ENCODE peak calls at places on chromosomes 12 and 14, in four cellular contexts. S is tibial artery, H is fibroblast of lung, U is brain microvascular endothelial cell. T is an unnamed sample.

GRCh38 chr12:123897221-123897620 is 75.4 kb downstream of the CCDC92 start:
- DNase-seq in H (peak), U (peak), S (no peak), T (no peak)

GRCh38 chr14:33657478-33657877 is 293.4 kb downstream of the EGLN3 start:
- DNase-seq in S (no peak), H (peak), U (no peak), T (no peak)

GRCh38 chr12:88501976-88502938 is 78.0 kb downstream of the KITLG start:
- DNase-seq in S (no peak), H (peak), U (no peak), T (no peak)

GRCh38 chr14:90851327-90852036 is 35.3 kb upstream of the TTC7B start:
- DNase-seq in U (no peak), S (no peak), H (no peak), T (no peak)

GRCh38 chr14:75492832-75493579 is 29.3 kb upstream of the BATF start:
- DNase-seq in S (no peak), H (no peak), U (no peak), T (no peak)

GRCh38 chr14:33849455-33849801 is 101.4 kb downstream of the EGLN3 start:
- DNase-seq in S (no peak), U (no peak), H (no peak), T (no peak)

GRCh38 chr12:48901278-48901677 is 24.0 kb downstream of the FKBP11 start:
- DNase-seq in U (no peak), S (no peak), H (no peak), T (no peak)

GRCh38 chr14:105135700-105136395 is 32.7 kb downstream of the JAG2 start:
- DNase-seq in U (no peak), S (peak), H (no peak), T (no peak)

GRCh38 chr12:117966511-117966910 is 2.3 kb downstream of the KSR2 start:
- DNase-seq in U (no peak), H (no peak), S (no peak), T (no peak)

GRCh38 chr14:56855891-56856461 is 45.7 kb upstream of the OTX2 start:
- DNase-seq in H (no peak), U (no peak), S (no peak), T (no peak)

DNA sequence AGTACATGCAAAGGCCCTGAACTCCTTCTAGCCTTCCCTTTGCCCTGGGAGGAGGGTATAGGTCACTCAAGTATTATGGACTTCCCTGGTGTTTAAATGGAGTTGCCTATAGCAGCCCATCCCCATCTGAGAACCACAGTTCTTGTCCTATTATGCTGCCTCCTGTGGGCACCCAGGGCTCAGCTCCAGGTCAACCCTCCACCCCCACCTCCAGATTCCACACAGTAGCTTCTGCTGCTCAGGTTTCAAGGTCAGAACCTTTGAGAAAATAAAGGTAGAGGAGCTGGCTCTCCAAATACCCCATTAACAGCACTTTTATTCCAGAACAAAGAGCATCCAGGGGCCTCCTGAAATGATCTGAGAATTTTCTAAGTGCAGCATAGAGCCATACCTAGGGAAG is 57.4 kb downstream of the ACTN1 start:
- DNase-seq in U (no peak), H (no peak), S (no peak), T (no peak)
- H3K27ac ChIP-seq in U (no peak), H (no peak), S (peak), T (peak)

GRCh38 chr14:76810525-76810924 is 2.2 kb downstream of the ANGEL1 start:
- DNase-seq in H (no peak), S (no peak), U (no peak), T (no peak)
- H3K27ac ChIP-seq in H (no peak), S (no peak), U (no peak), T (no peak)

DNA sequence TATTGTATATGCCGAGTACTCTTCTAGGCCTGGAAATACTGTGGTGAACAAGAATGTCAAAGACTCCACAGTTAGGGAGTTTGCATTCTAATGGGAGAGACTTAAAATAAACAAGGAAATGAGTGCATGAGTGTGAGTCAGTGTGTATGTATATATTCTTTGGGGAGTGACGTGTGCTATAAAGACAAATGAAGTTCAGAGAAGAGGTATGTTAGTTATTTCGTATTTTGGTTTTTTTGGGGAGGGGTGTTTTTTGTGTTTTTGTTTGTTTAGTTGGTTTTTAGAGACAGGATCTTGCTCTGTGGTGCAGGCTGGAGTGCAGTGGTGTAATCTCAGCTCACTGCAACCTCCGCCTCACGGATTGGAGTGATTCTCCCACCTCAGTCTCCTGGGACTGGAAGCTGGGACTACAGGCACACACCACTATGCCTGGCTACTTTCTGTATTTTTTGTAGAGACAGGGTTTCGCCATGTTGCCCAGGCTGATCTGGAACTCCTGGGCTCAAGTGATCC is 74.3 kb downstream of the SRGAP1 start:
- DNase-seq in S (no peak), H (peak), U (peak), T (no peak)
- H3K27ac ChIP-seq in S (no peak), H (peak), U (peak), T (no peak)

GRCh38 chr12:24603371-24603770 is 345.5 kb downstream of the BCAT1 start:
- DNase-seq in H (no peak), S (no peak), U (no peak), T (no peak)
- H3K27ac ChIP-seq in H (no peak), S (no peak), U (no peak), T (peak)

DNA sequence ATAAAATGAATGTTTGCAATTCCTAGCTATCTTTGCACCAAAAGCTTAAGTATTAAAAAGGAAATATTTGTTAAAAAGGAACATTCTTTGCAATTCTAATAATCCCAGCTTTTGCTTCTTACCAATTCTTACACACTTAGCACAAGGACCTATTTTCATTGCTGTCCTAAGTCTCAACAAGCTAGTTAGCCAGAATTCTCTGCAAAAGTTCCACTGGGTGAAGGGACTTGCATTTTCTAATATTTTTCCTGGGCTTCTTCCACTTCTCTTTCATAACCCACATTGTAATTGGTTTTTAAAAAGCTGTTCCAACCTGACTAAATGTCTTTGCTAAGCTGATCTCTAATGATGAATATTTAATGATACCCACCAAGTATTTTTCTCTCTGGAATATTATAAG is 307.7 kb upstream of the DIO2 start:
- DNase-seq in U (no peak), S (no peak), H (no peak), T (no peak)
- H3K27ac ChIP-seq in U (no peak), S (no peak), H (no peak), T (no peak)

DNA sequence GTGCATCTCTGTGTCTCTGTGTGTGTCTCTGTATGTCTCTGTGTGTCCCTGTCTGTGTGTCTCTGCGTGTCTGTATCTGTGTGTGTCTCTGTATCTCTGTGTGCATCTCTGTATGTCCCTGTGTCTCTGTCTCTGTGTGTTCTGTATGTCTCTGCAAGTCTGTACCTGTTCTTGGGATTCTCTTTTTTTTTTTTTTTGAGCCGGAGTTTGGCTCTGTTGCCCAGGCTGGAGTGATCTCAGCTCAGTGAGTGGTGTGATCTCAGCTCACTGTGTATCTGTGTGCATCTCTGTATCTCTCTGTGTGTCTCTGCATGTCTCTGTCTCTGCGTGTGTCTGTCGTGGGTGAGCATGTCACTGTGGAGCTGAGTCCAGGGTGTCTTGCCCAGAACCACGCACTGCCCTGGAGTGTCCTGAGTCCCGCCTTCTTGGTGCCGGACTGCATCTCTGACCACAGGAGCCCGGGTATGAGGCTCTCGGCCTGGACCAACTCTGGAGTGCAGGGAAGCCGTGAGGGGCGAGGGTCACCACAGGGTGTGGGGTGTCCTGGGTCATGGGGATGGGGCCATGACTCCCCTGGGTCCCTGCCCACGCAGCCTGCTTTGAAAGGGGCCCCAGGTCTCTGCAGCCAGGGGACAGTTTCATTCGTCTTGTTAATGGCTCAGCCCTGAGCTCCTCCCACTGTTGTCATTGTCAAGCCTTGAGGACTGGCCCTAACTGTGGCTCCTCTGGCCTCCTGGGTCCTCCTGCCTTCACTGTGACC is 11.8 kb downstream of the MYL2 start:
- DNase-seq in S (no peak), H (no peak), U (no peak), T (no peak)
- H3K27ac ChIP-seq in S (no peak), H (no peak), U (no peak), T (no peak)

GRCh38 chr14:63862163-63862562 is 9.4 kb downstream of the SYNE2 start:
- DNase-seq in S (no peak), H (no peak), U (no peak), T (no peak)

GRCh38 chr14:63855272-63855671 is 2.5 kb downstream of the SYNE2 start:
- DNase-seq in H (no peak), U (no peak), S (no peak), T (no peak)

GRCh38 chr14:63857467-63858030 is 4.7 kb downstream of the SYNE2 start:
- DNase-seq in U (no peak), S (no peak), H (peak), T (no peak)

GRCh38 chr14:63854330-63854729 is 1.5 kb downstream of the SYNE2 start:
- DNase-seq in S (no peak), H (no peak), U (no peak), T (no peak)

GRCh38 chr14:63860146-63860545 is 7.3 kb downstream of the SYNE2 start:
- DNase-seq in U (no peak), H (no peak), S (no peak), T (no peak)
- H3K27ac ChIP-seq in U (no peak), H (no peak), S (no peak), T (no peak)

DNA sequence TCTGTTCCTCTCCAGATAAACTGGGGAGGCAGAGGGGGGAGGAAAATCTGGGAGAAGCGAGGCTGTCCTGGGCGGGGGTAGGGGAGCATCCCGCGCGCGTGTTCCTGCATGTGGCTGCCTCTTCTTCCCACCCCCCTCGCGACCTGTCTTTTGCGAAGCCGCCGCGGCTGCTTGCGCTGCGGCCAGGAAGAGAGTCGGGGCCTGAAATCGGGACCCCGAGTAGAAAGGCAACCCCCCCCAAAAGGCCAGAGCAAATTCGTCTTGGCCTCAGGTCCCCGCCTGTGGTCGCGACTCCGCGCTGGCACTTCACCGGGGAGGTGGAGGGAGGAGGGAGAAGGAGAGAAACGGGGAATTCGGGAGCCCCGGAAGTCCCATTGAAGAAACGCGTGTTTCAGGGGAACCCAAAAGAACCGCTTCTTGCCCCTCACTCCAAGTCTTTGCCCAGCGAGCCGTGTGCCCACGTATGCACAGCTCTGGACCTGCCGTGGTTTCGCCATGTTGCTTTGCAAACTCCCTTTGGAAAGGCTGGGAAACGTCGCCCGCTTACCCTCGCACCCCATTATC is 916 bp downstream of the CCND2 start:
- DNase-seq in H (no peak), S (no peak), U (no peak), T (no peak)
- H3K27ac ChIP-seq in H (no peak), S (peak), U (no peak), T (peak)

GRCh38 chr14:102392506-102392905 is 29.8 kb downstream of the TECPR2 start:
- DNase-seq in H (peak), S (no peak), U (no peak), T (no peak)

GRCh38 chr14:102389261-102389660 is 26.5 kb downstream of the TECPR2 start:
- DNase-seq in H (no peak), U (no peak), S (no peak), T (no peak)

GRCh38 chr14:102390486-102390885 is 27.7 kb downstream of the TECPR2 start:
- DNase-seq in S (no peak), U (peak), H (peak), T (no peak)

GRCh38 chr14:102394717-102395378 is 32.1 kb downstream of the TECPR2 start:
- DNase-seq in S (no peak), U (no peak), H (no peak), T (no peak)

GRCh38 chr14:102390064-102390463 is 27.3 kb downstream of the TECPR2 start:
- DNase-seq in S (no peak), H (peak), U (no peak), T (no peak)
- H3K27ac ChIP-seq in S (no peak), H (no peak), U (peak), T (no peak)